ENCODE peak calls at places on chromosomes 12 and 14, in six cellular contexts. K, G, F, T, A and C are unnamed samples.
A peak's percentile ranks its signal among the peaks of the same experiment; 100 is the strongest.

GRCh38 chr12:47767197-47767724 is 5.8 kb upstream of the SLC48A1 start:
- DNase-seq in K (peak; percentile 67), G (peak; percentile 67), F (peak; percentile 60), T (no peak), A (no peak), C (no peak)

GRCh38 chr12:112192475-112192874 is 67.1 kb downstream of the TRAFD1 start:
- DNase-seq in K (no peak), G (no peak), F (no peak), T (no peak), A (no peak), C (no peak)

GRCh38 chr14:94313991-94314655 is 9.0 kb downstream of the SERPINA6 start:
- DNase-seq in K (peak; percentile 53), G (no peak), F (no peak), T (no peak), A (no peak), C (no peak)

GRCh38 chr12:77204055-77204454 is 138.7 kb upstream of the E2F7 start:
- DNase-seq in K (peak; percentile 31), G (no peak), F (no peak), T (no peak), A (no peak), C (no peak)

GRCh38 chr12:54372113-54372806 is 8.0 kb upstream of the GPR84 start:
- DNase-seq in K (no peak), G (no peak), F (no peak), T (no peak), A (peak; percentile 52), C (no peak)

GRCh38 chr12:92943482-92944250 is 14.6 kb upstream of the EEA1 start:
- DNase-seq in K (peak; percentile 79), G (no peak), F (no peak), T (no peak), A (no peak), C (no peak)

GRCh38 chr12:112881602-112882001 is 25.2 kb upstream of the OAS1 start:
- DNase-seq in K (no peak), G (no peak), F (no peak), T (no peak), A (no peak), C (no peak)

GRCh38 chr14:88234442-88234841 is 88.6 kb downstream of the KCNK10 start:
- DNase-seq in K (no peak), G (no peak), F (no peak), T (no peak), A (no peak), C (no peak)

GRCh38 chr12:3568695-3569094 is 77.7 kb downstream of the PRMT8 start:
- DNase-seq in K (no peak), G (no peak), F (no peak), T (no peak), A (no peak), C (no peak)

GRCh38 chr14:71855399-71856036 is 76.7 kb upstream of the RGS6 start:
- DNase-seq in K (peak; percentile 84), G (peak; percentile 79), F (peak; percentile 88), T (no peak), A (peak; percentile 31), C (peak; percentile 37)

GRCh38 chr12:94815958-94816357 is 165.6 kb upstream of the TMCC3 start:
- DNase-seq in K (no peak), G (no peak), F (no peak), T (no peak), A (no peak), C (no peak)

GRCh38 chr14:100019156-100019882 is 45.9 kb upstream of the EVL start:
- DNase-seq in K (peak; percentile 31), G (no peak), F (peak; percentile 43), T (no peak), A (no peak), C (no peak)

GRCh38 chr12:34605955-34606748 is 583.9 kb downstream of the ALG10 start:
- DNase-seq in K (no peak), G (no peak), F (no peak), T (no peak), A (no peak), C (peak; percentile 8)

GRCh38 chr12:92827836-92828431 is 101.2 kb downstream of the EEA1 start:
- DNase-seq in K (peak; percentile 73), G (peak; percentile 41), F (peak; percentile 23), T (no peak), A (no peak), C (no peak)

GRCh38 chr14:93115920-93116675 is at the start of gene ITPK1:
- DNase-seq in K (peak; percentile 50), G (peak; percentile 29), F (peak; percentile 63), T (no peak), A (peak; percentile 58), C (peak; percentile 51)

GRCh38 chr12:90899456-90900182 is 55.4 kb downstream of the CCER1 start:
- DNase-seq in K (no peak), G (no peak), F (no peak), T (no peak), A (no peak), C (no peak)

GRCh38 chr12:29710104-29710503 is 73.6 kb downstream of the TMTC1 start:
- DNase-seq in K (peak; percentile 36), G (peak; percentile 7), F (no peak), T (no peak), A (no peak), C (no peak)

GRCh38 chr14:75757644-75758402 is 96.8 kb downstream of the TTLL5 start:
- DNase-seq in K (no peak), G (no peak), F (no peak), T (no peak), A (no peak), C (no peak)

GRCh38 chr14:49218436-49219092 is 367.6 kb downstream of the RPS29 start:
- DNase-seq in K (peak; percentile 55), G (no peak), F (no peak), T (no peak), A (peak; percentile 15), C (no peak)

GRCh38 chr12:67925551-67925950 is 63.7 kb upstream of the IFNG-AS1 start:
- DNase-seq in K (no peak), G (no peak), F (no peak), T (no peak), A (no peak), C (no peak)

DNA sequence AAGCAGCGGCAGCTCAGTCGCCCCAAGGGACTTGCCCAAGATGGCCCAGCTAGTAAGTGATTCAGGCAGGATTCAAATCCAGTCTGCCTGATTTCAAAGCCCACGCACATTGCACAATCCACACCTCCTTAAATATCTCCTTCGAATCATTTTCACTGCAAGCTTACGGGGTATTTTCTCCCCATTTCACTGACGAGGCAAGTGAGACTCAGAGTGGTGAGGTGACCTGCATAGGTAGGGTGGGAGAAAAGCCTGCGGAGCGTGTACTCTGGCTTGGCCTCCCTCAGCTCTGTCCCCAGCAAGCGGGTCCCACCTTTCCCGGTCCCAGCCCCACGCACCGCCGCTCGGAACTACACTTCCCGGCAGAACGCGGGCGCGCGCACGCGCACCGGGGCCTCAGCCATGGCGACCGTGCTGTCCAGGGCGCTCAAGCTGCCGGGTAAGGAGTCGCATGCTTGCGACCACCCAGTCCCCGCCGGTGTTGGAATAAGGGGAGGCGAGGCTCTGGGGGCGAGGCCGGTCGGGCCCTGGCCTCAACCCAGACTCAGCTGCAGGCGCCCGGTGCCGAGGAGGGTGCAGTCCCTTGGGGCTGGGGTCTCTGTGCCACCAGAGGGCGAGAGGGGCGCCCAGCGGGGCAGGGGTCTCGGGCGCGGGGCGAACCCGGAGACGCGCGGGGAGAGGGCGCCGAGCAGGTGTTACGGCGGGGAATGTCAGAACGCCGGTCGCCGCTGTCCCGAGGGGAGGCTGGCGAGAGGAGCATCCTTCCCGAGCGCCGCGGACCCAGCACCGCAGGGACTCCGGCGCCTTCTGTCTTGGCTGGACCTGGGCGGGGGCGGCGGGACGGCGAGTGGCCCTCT is at the start of gene FAM234B:
- DNase-seq in K (peak; percentile 73), G (peak; percentile 83), F (peak; percentile 92), T (no peak), A (peak; percentile 84), C (peak; percentile 85)
- TF ChIP-seq CTCF in K (no peak), G (no peak), F (no peak), T (no peak), A (peak; percentile 12), C (peak; percentile 59)

GRCh38 chr12:57622293-57623245 is 10.4 kb downstream of the B4GALNT1 start:
- DNase-seq in K (no peak), G (no peak), F (no peak), T (no peak), A (no peak), C (no peak)
- TF ChIP-seq CTCF in K (no peak), G (no peak), F (no peak), T (no peak), A (no peak), C (no peak)

GRCh38 chr14:105367116-105368031 is 31.0 kb upstream of the TEX22 start:
- DNase-seq in K (no peak), G (no peak), F (peak; percentile 12), T (no peak), A (no peak), C (no peak)

GRCh38 chr14:105365681-105366080 is 32.7 kb upstream of the TEX22 start:
- DNase-seq in K (no peak), G (no peak), F (no peak), T (no peak), A (no peak), C (no peak)

GRCh38 chr14:105366386-105367074 is 31.8 kb upstream of the TEX22 start:
- DNase-seq in K (no peak), G (no peak), F (peak; percentile 11), T (no peak), A (no peak), C (no peak)

GRCh38 chr14:105364100-105364708 is 34.1 kb upstream of the TEX22 start:
- DNase-seq in K (peak; percentile 47), G (no peak), F (peak; percentile 58), T (no peak), A (no peak), C (no peak)

DNA sequence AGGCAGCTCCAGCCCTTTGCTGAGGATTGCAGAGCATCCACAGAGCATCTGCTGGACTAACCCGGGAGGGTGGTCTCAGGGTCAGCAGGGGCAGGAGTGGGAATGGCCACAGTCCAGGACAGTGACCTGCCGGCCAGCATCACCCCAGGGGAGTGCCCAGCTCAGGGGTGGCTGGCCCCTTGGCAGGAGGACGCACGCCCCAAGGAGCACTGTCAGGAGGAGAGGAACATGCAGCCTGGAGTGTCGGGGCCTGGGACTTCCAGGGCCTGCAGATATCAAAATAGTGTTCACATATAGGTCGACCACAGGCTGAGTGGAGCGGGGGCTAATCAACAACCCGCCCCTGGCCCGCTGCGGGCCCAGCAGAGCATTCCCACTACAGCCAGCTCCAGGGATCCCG is 33.2 kb upstream of the TEX22 start:
- DNase-seq in K (no peak), G (no peak), F (no peak), T (no peak), A (no peak), C (no peak)
- TF ChIP-seq CTCF in K (no peak), G (no peak), F (no peak), T (no peak), A (no peak), C (no peak)

GRCh38 chr12:116609715-116610114 is 50.5 kb downstream of the MAP1LC3B2 start:
- DNase-seq in K (peak; percentile 23), G (peak; percentile 50), F (peak; percentile 38), T (no peak), A (no peak), C (no peak)
- TF ChIP-seq CTCF in K (peak; percentile 37), G (peak; percentile 32), F (peak; percentile 41), T (peak; percentile 32), A (peak; percentile 34), C (peak; percentile 49)

GRCh38 chr12:122028601-122029560 is 7.2 kb downstream of the BCL7A start:
- DNase-seq in K (no peak), G (no peak), F (no peak), T (no peak), A (no peak), C (no peak)
- TF ChIP-seq CTCF in K (no peak), G (no peak), F (no peak), T (no peak), A (no peak), C (no peak)